ENCODE peak calls at places on chromosomes 16 and 17, in five cellular contexts. R, F, S, W and I are unnamed samples.

GRCh38 chr16:88769617-88770458 is 15.2 kb downstream of the PIEZO1 start:
- DNase-seq in S (peak; percentile 77), W (peak; percentile 54), F (peak; percentile 76), R (peak; percentile 84), I (no peak)

GRCh38 chr16:82713778-82714177 is 87.0 kb downstream of the CDH13 start:
- DNase-seq in F (no peak), S (no peak), R (no peak), W (no peak), I (no peak)

GRCh38 chr16:77213542-77214108 is 14.4 kb downstream of the SYCE1L start:
- DNase-seq in R (peak; percentile 78), S (no peak), F (no peak), W (peak; percentile 93), I (peak; percentile 87)

GRCh38 chr17:55693244-55694216 is 29.1 kb downstream of the TMEM100 start:
- DNase-seq in R (no peak), S (no peak), W (no peak), F (peak; percentile 43), I (peak; percentile 37)

GRCh38 chr16:17222756-17223411 is 247.9 kb downstream of the XYLT1 start:
- DNase-seq in W (no peak), F (no peak), R (no peak), S (no peak), I (no peak)

GRCh38 chr17:6648181-6648580 is 3.2 kb downstream of the MED31 start:
- DNase-seq in W (peak; percentile 60), S (no peak), R (no peak), F (no peak), I (peak; percentile 27)

GRCh38 chr16:71610447-71610846 is 15.5 kb upstream of the MARVELD3 start:
- DNase-seq in R (no peak), S (no peak), F (no peak), W (no peak), I (no peak)

GRCh38 chr17:36851230-36851629 is 86.0 kb upstream of the LHX1 start:
- DNase-seq in F (no peak), R (no peak), S (no peak), W (peak; percentile 88), I (no peak)

GRCh38 chr17:78803161-78803845 is 21.2 kb upstream of the CYTH1 start:
- DNase-seq in F (peak; percentile 27), R (no peak), W (no peak), S (no peak), I (no peak)

GRCh38 chr17:57949649-57950048 is 5.6 kb downstream of the CUEDC1 start:
- DNase-seq in W (peak; percentile 53), S (no peak), F (peak; percentile 73), R (no peak), I (no peak)

GRCh38 chr17:35540589-35541404 is 3.3 kb upstream of the SLFN12L start:
- DNase-seq in R (no peak), W (no peak), S (peak; percentile 22), F (peak; percentile 43), I (peak; percentile 50)

GRCh38 chr17:74520790-74521480 is 10.3 kb downstream of the CD300LB start:
- DNase-seq in W (no peak), R (peak; percentile 16), F (peak; percentile 17), S (no peak), I (no peak)

GRCh38 chr17:27239046-27239445 is 54.9 kb upstream of the WSB1 start:
- DNase-seq in S (peak; percentile 54), F (no peak), R (no peak), W (no peak), I (no peak)

GRCh38 chr16:52191533-52192134 is 355.3 kb downstream of the TOX3 start:
- DNase-seq in W (peak; percentile 70), S (no peak), R (peak; percentile 39), F (peak; percentile 78), I (peak; percentile 80)

GRCh38 chr16:86990451-86990850 is 326.7 kb downstream of the C16orf95 start:
- DNase-seq in F (no peak), R (no peak), W (no peak), S (no peak), I (no peak)

GRCh38 chr17:29588561-29589411 is 662 bp downstream of the GIT1 start:
- DNase-seq in R (no peak), W (peak; percentile 52), F (peak; percentile 45), S (peak; percentile 59), I (peak; percentile 32)

GRCh38 chr17:42387221-42387657 is 1.0 kb downstream of the STAT3 start:
- DNase-seq in S (no peak), F (peak; percentile 74), W (no peak), R (no peak), I (peak; percentile 95)

GRCh38 chr17:2406903-2407790 is 6.3 kb upstream of the MNT start:
- DNase-seq in R (peak; percentile 76), F (peak; percentile 93), S (no peak), W (peak; percentile 89), I (peak; percentile 88)

GRCh38 chr16:48234630-48235029 is 9.5 kb upstream of the LONP2 start:
- DNase-seq in S (no peak), F (no peak), W (no peak), R (no peak), I (no peak)

GRCh38 chr17:73028311-73028755 is 64.2 kb downstream of the SLC39A11 start:
- DNase-seq in W (no peak), F (no peak), S (no peak), R (no peak), I (peak; percentile 80)

GRCh38 chr17:79299349-79299748 is 224.7 kb downstream of the ENGASE start:
- DNase-seq in F (no peak), S (no peak), R (no peak), W (no peak), I (no peak)

GRCh38 chr17:5922476-5922875 is 147.7 kb upstream of the WSCD1 start:
- DNase-seq in F (no peak), R (no peak), S (no peak), W (no peak), I (no peak)

GRCh38 chr17:58391302-58391984 is 25.9 kb downstream of the RNF43 start:
- DNase-seq in F (peak; percentile 96), W (peak; percentile 96), R (peak; percentile 41), S (no peak), I (peak; percentile 69)

DNA sequence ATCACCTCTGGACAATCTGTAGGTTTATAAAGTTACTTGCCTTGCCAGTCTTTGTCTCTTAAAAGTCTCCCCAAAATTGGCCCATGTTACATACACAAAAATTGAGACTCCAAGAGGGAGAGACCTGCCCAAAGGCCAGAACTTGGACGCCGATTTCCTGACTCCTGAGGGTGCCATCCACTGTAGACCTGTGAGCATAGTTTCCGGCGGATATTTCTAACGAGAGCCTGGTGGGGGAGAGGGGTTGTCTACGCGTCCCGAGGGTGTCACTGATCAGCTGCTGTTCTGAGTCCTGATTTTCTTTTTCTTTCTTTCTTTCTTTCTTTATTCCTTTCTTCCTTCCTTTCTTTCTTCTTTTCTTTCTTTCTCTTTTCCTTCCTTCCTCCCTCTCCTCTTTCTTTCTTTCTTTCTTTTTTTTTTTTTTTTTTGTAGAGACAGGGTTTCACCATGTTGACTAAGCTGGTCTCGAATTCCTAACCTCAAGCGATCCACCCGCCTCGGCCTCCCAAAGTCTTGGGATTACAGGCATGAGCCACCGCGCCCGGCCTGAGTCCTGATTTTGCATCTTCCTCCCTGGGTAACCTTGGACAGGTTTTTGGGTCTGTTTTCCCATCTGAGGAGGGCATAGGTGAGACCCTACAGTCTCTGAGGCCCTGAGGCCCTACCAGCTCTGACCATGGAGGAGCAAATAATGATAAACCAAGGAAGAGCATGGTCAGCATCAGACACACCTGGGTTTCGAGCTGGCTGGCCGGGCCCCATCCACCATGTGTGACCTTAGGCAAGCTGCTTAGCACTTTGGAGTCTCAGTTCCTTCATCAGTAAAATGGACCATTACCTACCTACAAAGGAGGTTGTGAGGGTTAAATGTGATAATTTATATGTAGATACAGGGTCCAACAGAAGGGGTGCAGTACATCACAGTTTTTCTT is 959 bp upstream of the NCBP3 start:
- DNase-seq in S (no peak), F (no peak), W (no peak), R (no peak), I (no peak)
- H3K4me3 ChIP-seq in S (no peak overlapping the region), F (no peak overlapping the region), W (peak overlapping the region; percentile 93), R (no peak overlapping the region), I (no peak overlapping the region)

GRCh38 chr16:80298676-80299075 is 242.1 kb upstream of the DYNLRB2 start:
- DNase-seq in W (no peak), S (no peak), R (no peak), F (no peak), I (no peak)

GRCh38 chr16:80300456-80300855 is 240.3 kb upstream of the DYNLRB2 start:
- DNase-seq in S (no peak), W (no peak), R (no peak), F (no peak), I (no peak)

GRCh38 chr16:80300876-80301275 is 239.9 kb upstream of the DYNLRB2 start:
- DNase-seq in R (peak; percentile 30), S (no peak), W (no peak), F (no peak), I (peak; percentile 27)

GRCh38 chr16:80296034-80296433 is 244.8 kb upstream of the DYNLRB2 start:
- DNase-seq in F (no peak), S (no peak), W (no peak), R (no peak), I (no peak)

DNA sequence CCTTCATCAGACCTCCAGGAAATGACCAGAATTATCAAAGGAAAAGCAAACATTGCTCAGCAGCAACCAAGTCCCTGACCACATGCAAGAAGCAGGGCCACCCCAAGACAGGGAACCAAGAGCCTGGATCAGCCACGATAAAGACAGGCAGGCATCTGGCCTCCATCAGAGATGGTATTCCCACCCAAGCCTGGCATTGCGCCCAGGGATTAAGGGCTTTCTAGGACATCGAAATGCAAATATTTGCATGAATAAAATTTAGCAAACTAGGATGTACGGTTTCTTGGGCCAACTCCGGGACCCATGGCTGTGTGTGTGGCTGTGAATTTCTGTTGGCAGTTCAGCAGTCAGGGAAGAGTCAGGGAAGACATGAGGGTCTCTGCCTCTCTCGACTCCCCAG is 241.4 kb upstream of the DYNLRB2 start:
- DNase-seq in F (no peak), S (no peak), W (no peak), R (no peak), I (no peak)
- TF ChIP-seq CTCF in F (no peak), S (no peak), W (no peak), R (no peak), I (no peak)

DNA sequence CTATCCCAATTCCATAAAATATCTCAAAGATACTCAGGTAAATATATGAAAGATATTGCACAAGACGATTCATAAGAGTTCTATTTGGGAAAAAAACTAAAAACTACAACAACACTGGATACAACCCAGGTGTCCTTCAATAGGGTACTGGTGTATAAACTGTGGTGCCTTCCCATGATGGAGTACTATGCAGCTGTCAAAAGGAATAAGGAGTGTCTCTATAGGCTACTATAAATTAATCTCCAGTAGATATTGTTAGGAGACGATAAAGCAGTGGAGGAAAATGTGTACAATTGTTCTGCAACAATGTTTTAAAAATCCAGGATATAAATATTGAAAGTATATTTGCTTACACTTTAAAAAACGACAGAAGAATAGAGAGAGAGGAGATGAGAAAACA is 2.4 kb upstream of the KRTAP4-12 start:
- DNase-seq in F (no peak), R (no peak), W (no peak), S (no peak), I (no peak)
- H3K4me3 ChIP-seq in F (no peak overlapping the region), R (no peak overlapping the region), W (no peak overlapping the region), S (no peak overlapping the region), I (no peak overlapping the region)

GRCh38 chr17:32610027-32610650 is 123.3 kb downstream of the CDK5R1 start:
- DNase-seq in F (no peak), W (no peak), S (no peak), R (no peak), I (no peak)

GRCh38 chr17:32608267-32608666 is 121.5 kb downstream of the CDK5R1 start:
- DNase-seq in F (no peak), S (no peak), W (no peak), R (no peak), I (no peak)

GRCh38 chr17:32604966-32605365 is 118.2 kb downstream of the CDK5R1 start:
- DNase-seq in F (no peak), S (no peak), W (no peak), R (no peak), I (no peak)

GRCh38 chr17:32610943-32611342 is 124.2 kb downstream of the CDK5R1 start:
- DNase-seq in S (no peak), W (no peak), R (no peak), F (no peak), I (no peak)

GRCh38 chr17:32609085-32609484 is 122.3 kb downstream of the CDK5R1 start:
- DNase-seq in R (peak; percentile 58), F (peak; percentile 24), S (peak; percentile 61), W (peak; percentile 52), I (peak; percentile 7)
- TF ChIP-seq CTCF in R (peak; percentile 56), F (no peak), S (peak; percentile 70), W (peak; percentile 22), I (peak; percentile 3)